ENCODE peak calls at places on chromosomes 13 and 19, in six cellular contexts. X, W, V, D, L and H are unnamed samples.

GRCh38 chr13:30111810-30112209 is 195.5 kb downstream of the KATNAL1 start:
- DNase-seq in X (peak; percentile 62), W (no peak), V (no peak), D (no peak), L (no peak), H (no peak)

GRCh38 chr13:78764665-78765064 is 105.7 kb upstream of the OBI1 start:
- DNase-seq in X (no peak), W (no peak), V (no peak), D (no peak), L (no peak), H (no peak)

GRCh38 chr19:15937771-15938170 is 3.4 kb upstream of the CYP4F11 start:
- DNase-seq in X (no peak), W (no peak), V (no peak), D (no peak), L (no peak), H (no peak)

GRCh38 chr13:73865027-73865426 is 269.2 kb downstream of the KLF12 start:
- DNase-seq in X (no peak), W (no peak), V (no peak), D (no peak), L (no peak), H (no peak)

GRCh38 chr19:45817725-45818301 is 2.7 kb upstream of the RSPH6A start:
- DNase-seq in X (peak; percentile 63), W (no peak), V (no peak), D (no peak), L (no peak), H (no peak)

GRCh38 chr19:35125746-35126623 is 8.9 kb downstream of the LGI4 start:
- DNase-seq in X (no peak), W (no peak), V (no peak), D (no peak), L (no peak), H (no peak)

GRCh38 chr19:42419309-42419708 is 7.9 kb downstream of the LIPE start:
- DNase-seq in X (no peak), W (no peak), V (no peak), D (no peak), L (no peak), H (no peak)

GRCh38 chr19:31432411-31432810 is 83.2 kb upstream of the TSHZ3 start:
- DNase-seq in X (no peak), W (no peak), V (no peak), D (no peak), L (no peak), H (no peak)

GRCh38 chr19:49689133-49690072 is at the start of gene ADM5:
- DNase-seq in X (peak; percentile 82), W (peak; percentile 72), V (peak; percentile 45), D (no peak), L (no peak), H (peak; percentile 59)

GRCh38 chr13:37319041-37319443 is 213.6 kb upstream of the CSNK1A1L start:
- DNase-seq in X (no peak), W (no peak), V (no peak), D (no peak), L (no peak), H (no peak)

GRCh38 chr19:1455336-1456120 is 5.6 kb downstream of the APC2 start:
- DNase-seq in X (peak; percentile 67), W (peak; percentile 46), V (peak; percentile 37), D (peak; percentile 79), L (peak; percentile 70), H (peak; percentile 47)

GRCh38 chr13:34246511-34246910 is 428.6 kb downstream of the RFC3 start:
- DNase-seq in X (no peak), W (no peak), V (no peak), D (no peak), L (peak; percentile 2), H (no peak)

GRCh38 chr19:291561-292280 is 518 bp upstream of the PLPP2 start:
- DNase-seq in X (no peak), W (peak; percentile 41), V (no peak), D (no peak), L (no peak), H (peak; percentile 44)

GRCh38 chr13:62357887-62358645 is 942.4 kb upstream of the PCDH20 start:
- DNase-seq in X (peak; percentile 71), W (peak; percentile 60), V (no peak), D (no peak), L (no peak), H (peak; percentile 38)

GRCh38 chr13:28704919-28705318 is 13.9 kb downstream of the SLC46A3 start:
- DNase-seq in X (no peak), W (no peak), V (no peak), D (no peak), L (no peak), H (no peak)

GRCh38 chr19:33193864-33194362 is at the start of gene LRP3:
- DNase-seq in X (peak; percentile 85), W (peak; percentile 83), V (peak; percentile 44), D (no peak), L (no peak), H (peak; percentile 86)

GRCh38 chr19:30635026-30635985 is 263.1 kb downstream of the ZNF536 start:
- DNase-seq in X (no peak), W (no peak), V (no peak), D (no peak), L (no peak), H (no peak)

GRCh38 chr13:29472317-29472961 is 123.0 kb downstream of the SLC7A1 start:
- DNase-seq in X (peak; percentile 72), W (peak; percentile 71), V (no peak), D (no peak), L (peak; percentile 35), H (no peak)

GRCh38 chr13:30752201-30752797 is 17.0 kb downstream of the ALOX5AP start:
- DNase-seq in X (peak; percentile 22), W (peak; percentile 32), V (no peak), D (no peak), L (no peak), H (no peak)

GRCh38 chr19:18389736-18390074 is 3.7 kb downstream of the GDF15 start:
- DNase-seq in X (no peak), W (no peak), V (no peak), D (no peak), L (no peak), H (no peak)

GRCh38 chr19:4016486-4016885 is 8.9 kb downstream of the PIAS4 start:
- DNase-seq in X (no peak), W (no peak), V (peak; percentile 81), D (no peak), L (no peak), H (no peak)

GRCh38 chr13:54805743-54806142 is 1777.1 kb downstream of the OLFM4 start:
- DNase-seq in X (no peak), W (no peak), V (no peak), D (no peak), L (no peak), H (no peak)

GRCh38 chr13:44818428-44818827 is 170.8 kb downstream of the NUFIP1 start:
- DNase-seq in X (peak; percentile 49), W (peak; percentile 44), V (no peak), D (no peak), L (no peak), H (peak; percentile 27)

GRCh38 chr19:51124729-51125128 is at the start of gene SIGLEC9:
- DNase-seq in X (peak; percentile 51), W (no peak), V (no peak), D (no peak), L (no peak), H (no peak)

GRCh38 chr13:80481589-80481988 is 140.7 kb upstream of the SPRY2 start:
- DNase-seq in X (no peak), W (no peak), V (no peak), D (no peak), L (no peak), H (no peak)

GRCh38 chr13:90485441-90485840 is 862.0 kb upstream of the MIR17HG start:
- DNase-seq in X (peak; percentile 5), W (no peak), V (no peak), D (no peak), L (no peak), H (no peak)

GRCh38 chr19:18590273-18591272 is 2.0 kb downstream of the REX1BD start:
- DNase-seq in X (peak; percentile 97), W (peak; percentile 79), V (peak; percentile 71), D (peak; percentile 70), L (peak; percentile 35), H (peak; percentile 94)

GRCh38 chr19:43439183-43440063 is 24.7 kb downstream of the TEX101 start:
- DNase-seq in X (no peak), W (no peak), V (no peak), D (peak; percentile 16), L (peak; percentile 92), H (no peak)

GRCh38 chr19:40519352-40520322 is 52.8 kb downstream of the SPTBN4 start:
- DNase-seq in X (peak; percentile 13), W (peak; percentile 49), V (no peak), D (peak; percentile 42), L (no peak), H (no peak)

GRCh38 chr19:21559444-21559843 is 54.0 kb downstream of the ZNF429 start:
- DNase-seq in X (no peak), W (no peak), V (no peak), D (no peak), L (no peak), H (no peak)

GRCh38 chr13:36709136-36709895 is 35.5 kb downstream of the SERTM1 start:
- DNase-seq in X (peak; percentile 55), W (no peak), V (no peak), D (no peak), L (no peak), H (no peak)

GRCh38 chr19:3055741-3056453 is 6.4 kb downstream of the TLE5 start:
- DNase-seq in X (peak; percentile 53), W (peak; percentile 63), V (no peak), D (no peak), L (no peak), H (peak; percentile 96)

GRCh38 chr13:40064723-40065122 is 409.3 kb downstream of the COG6 start:
- DNase-seq in X (no peak), W (peak; percentile 45), V (no peak), D (no peak), L (no peak), H (no peak)

GRCh38 chr19:7618771-7619510 is 10.4 kb downstream of the XAB2 start:
- DNase-seq in X (no peak), W (no peak), V (no peak), D (no peak), L (no peak), H (no peak)

GRCh38 chr19:46495789-46496099 is at the start of gene PNMA8B:
- DNase-seq in X (peak; percentile 98), W (peak; percentile 90), V (peak; percentile 90), D (no peak), L (no peak), H (peak; percentile 81)

GRCh38 chr13:45219938-45220375 is 19.1 kb upstream of the KCTD4 start:
- DNase-seq in X (no peak), W (no peak), V (no peak), D (no peak), L (no peak), H (no peak)